ENCODE peak calls at places on chromosome 10, in eight cellular contexts. One of them, this sample, is unnamed.

GRCh38 chr10:132632851-132633684 is 95.5 kb downstream of the INPP5A start:
- DNase-seq in NCI-H1092: no peak
- DNase-seq in HT1080: no peak
- DNase-seq in ecto neural progenitor cell: no peak
- DNase-seq in activated CD8-positive, alpha-beta memory T cell treated with anti-CD3 and anti-CD28 coated beads, Interleukin-2, amount 50 U/mL, for 48 hours: no peak
- DNase-seq in stimulated activated CD8-positive, alpha-beta memory T cell treated with anti-CD3 and anti-CD28 coated beads, Interleukin-4, amount 100 ng/mL, for 24 hours: no peak
- DNase-seq in B cell: no peak
- DNase-seq in Calu3: no peak
- DNase-seq in this sample: no peak

GRCh38 chr10:24526085-24526649 is 197.5 kb downstream of the ARHGAP21 start:
- DNase-seq in NCI-H1092: no peak
- DNase-seq in HT1080: no peak
- DNase-seq in ecto neural progenitor cell: no peak
- DNase-seq in activated CD8-positive, alpha-beta memory T cell treated with anti-CD3 and anti-CD28 coated beads, Interleukin-2, amount 50 U/mL, for 48 hours: no peak
- DNase-seq in stimulated activated CD8-positive, alpha-beta memory T cell treated with anti-CD3 and anti-CD28 coated beads, Interleukin-4, amount 100 ng/mL, for 24 hours: no peak
- DNase-seq in B cell: no peak
- DNase-seq in Calu3: no peak
- DNase-seq in this sample: no peak

GRCh38 chr10:73591935-73592699 is 975 bp upstream of the USP54 start:
- DNase-seq in NCI-H1092: no peak
- DNase-seq in HT1080: peak; percentile 65
- DNase-seq in ecto neural progenitor cell: peak; percentile 58
- DNase-seq in activated CD8-positive, alpha-beta memory T cell treated with anti-CD3 and anti-CD28 coated beads, Interleukin-2, amount 50 U/mL, for 48 hours: no peak
- DNase-seq in stimulated activated CD8-positive, alpha-beta memory T cell treated with anti-CD3 and anti-CD28 coated beads, Interleukin-4, amount 100 ng/mL, for 24 hours: no peak
- DNase-seq in B cell: peak; percentile 48
- DNase-seq in Calu3: peak; percentile 80
- DNase-seq in this sample: no peak

GRCh38 chr10:67969875-67970274 is 85.4 kb downstream of the SIRT1 start:
- DNase-seq in NCI-H1092: no peak
- DNase-seq in HT1080: no peak
- DNase-seq in ecto neural progenitor cell: no peak
- DNase-seq in activated CD8-positive, alpha-beta memory T cell treated with anti-CD3 and anti-CD28 coated beads, Interleukin-2, amount 50 U/mL, for 48 hours: no peak
- DNase-seq in stimulated activated CD8-positive, alpha-beta memory T cell treated with anti-CD3 and anti-CD28 coated beads, Interleukin-4, amount 100 ng/mL, for 24 hours: no peak
- DNase-seq in B cell: no peak
- DNase-seq in Calu3: no peak
- DNase-seq in this sample: no peak

GRCh38 chr10:79050896-79051555 is 17.7 kb upstream of the ZMIZ1 start:
- DNase-seq in NCI-H1092: no peak
- DNase-seq in HT1080: no peak
- DNase-seq in ecto neural progenitor cell: no peak
- DNase-seq in activated CD8-positive, alpha-beta memory T cell treated with anti-CD3 and anti-CD28 coated beads, Interleukin-2, amount 50 U/mL, for 48 hours: no peak
- DNase-seq in stimulated activated CD8-positive, alpha-beta memory T cell treated with anti-CD3 and anti-CD28 coated beads, Interleukin-4, amount 100 ng/mL, for 24 hours: no peak
- DNase-seq in B cell: peak; percentile 12
- DNase-seq in Calu3: no peak
- DNase-seq in this sample: no peak

GRCh38 chr10:119348516-119349240 is 141.3 kb downstream of the GRK5 start:
- DNase-seq in NCI-H1092: no peak
- DNase-seq in HT1080: no peak
- DNase-seq in ecto neural progenitor cell: no peak
- DNase-seq in activated CD8-positive, alpha-beta memory T cell treated with anti-CD3 and anti-CD28 coated beads, Interleukin-2, amount 50 U/mL, for 48 hours: no peak
- DNase-seq in stimulated activated CD8-positive, alpha-beta memory T cell treated with anti-CD3 and anti-CD28 coated beads, Interleukin-4, amount 100 ng/mL, for 24 hours: no peak
- DNase-seq in B cell: no peak
- DNase-seq in Calu3: no peak
- DNase-seq in this sample: no peak

GRCh38 chr10:121138112-121138860 is 287.1 kb downstream of the WDR11 start:
- DNase-seq in NCI-H1092: no peak
- DNase-seq in HT1080: no peak
- DNase-seq in ecto neural progenitor cell: no peak
- DNase-seq in activated CD8-positive, alpha-beta memory T cell treated with anti-CD3 and anti-CD28 coated beads, Interleukin-2, amount 50 U/mL, for 48 hours: no peak
- DNase-seq in stimulated activated CD8-positive, alpha-beta memory T cell treated with anti-CD3 and anti-CD28 coated beads, Interleukin-4, amount 100 ng/mL, for 24 hours: no peak
- DNase-seq in B cell: no peak
- DNase-seq in Calu3: no peak
- DNase-seq in this sample: no peak

GRCh38 chr10:98170249-98171117 is 36.0 kb downstream of the R3HCC1L start:
- DNase-seq in NCI-H1092: no peak
- DNase-seq in HT1080: peak; percentile 55
- DNase-seq in ecto neural progenitor cell: peak; percentile 57
- DNase-seq in activated CD8-positive, alpha-beta memory T cell treated with anti-CD3 and anti-CD28 coated beads, Interleukin-2, amount 50 U/mL, for 48 hours: no peak
- DNase-seq in stimulated activated CD8-positive, alpha-beta memory T cell treated with anti-CD3 and anti-CD28 coated beads, Interleukin-4, amount 100 ng/mL, for 24 hours: no peak
- DNase-seq in B cell: no peak
- DNase-seq in Calu3: peak; percentile 40
- DNase-seq in this sample: peak; percentile 56

GRCh38 chr10:12194752-12195271 is 879 bp downstream of the NUDT5 start:
- DNase-seq in NCI-H1092: no peak
- DNase-seq in HT1080: peak; percentile 26
- DNase-seq in ecto neural progenitor cell: peak; percentile 52
- DNase-seq in activated CD8-positive, alpha-beta memory T cell treated with anti-CD3 and anti-CD28 coated beads, Interleukin-2, amount 50 U/mL, for 48 hours: peak; percentile 69
- DNase-seq in stimulated activated CD8-positive, alpha-beta memory T cell treated with anti-CD3 and anti-CD28 coated beads, Interleukin-4, amount 100 ng/mL, for 24 hours: no peak
- DNase-seq in B cell: no peak
- DNase-seq in Calu3: peak; percentile 17
- DNase-seq in this sample: peak; percentile 14

GRCh38 chr10:127576751-127577161 is 27.6 kb downstream of the NPS start:
- DNase-seq in NCI-H1092: no peak
- DNase-seq in HT1080: no peak
- DNase-seq in ecto neural progenitor cell: no peak
- DNase-seq in activated CD8-positive, alpha-beta memory T cell treated with anti-CD3 and anti-CD28 coated beads, Interleukin-2, amount 50 U/mL, for 48 hours: no peak
- DNase-seq in stimulated activated CD8-positive, alpha-beta memory T cell treated with anti-CD3 and anti-CD28 coated beads, Interleukin-4, amount 100 ng/mL, for 24 hours: no peak
- DNase-seq in B cell: no peak
- DNase-seq in Calu3: no peak
- DNase-seq in this sample: no peak

GRCh38 chr10:6269953-6270867 is 67.5 kb downstream of the PFKFB3 start:
- DNase-seq in NCI-H1092: no peak
- DNase-seq in HT1080: peak; percentile 84
- DNase-seq in ecto neural progenitor cell: no peak
- DNase-seq in activated CD8-positive, alpha-beta memory T cell treated with anti-CD3 and anti-CD28 coated beads, Interleukin-2, amount 50 U/mL, for 48 hours: peak; percentile 81
- DNase-seq in stimulated activated CD8-positive, alpha-beta memory T cell treated with anti-CD3 and anti-CD28 coated beads, Interleukin-4, amount 100 ng/mL, for 24 hours: peak; percentile 61
- DNase-seq in B cell: no peak
- DNase-seq in Calu3: no peak
- DNase-seq in this sample: peak; percentile 90

GRCh38 chr10:76403876-76404275 is 972.5 kb downstream of the LRMDA start:
- DNase-seq in NCI-H1092: no peak
- DNase-seq in HT1080: no peak
- DNase-seq in ecto neural progenitor cell: no peak
- DNase-seq in activated CD8-positive, alpha-beta memory T cell treated with anti-CD3 and anti-CD28 coated beads, Interleukin-2, amount 50 U/mL, for 48 hours: no peak
- DNase-seq in stimulated activated CD8-positive, alpha-beta memory T cell treated with anti-CD3 and anti-CD28 coated beads, Interleukin-4, amount 100 ng/mL, for 24 hours: no peak
- DNase-seq in B cell: no peak
- DNase-seq in Calu3: no peak
- DNase-seq in this sample: no peak

GRCh38 chr10:68367121-68367520 is 34.4 kb upstream of the PBLD start:
- DNase-seq in NCI-H1092: no peak
- DNase-seq in HT1080: no peak
- DNase-seq in ecto neural progenitor cell: no peak
- DNase-seq in activated CD8-positive, alpha-beta memory T cell treated with anti-CD3 and anti-CD28 coated beads, Interleukin-2, amount 50 U/mL, for 48 hours: no peak
- DNase-seq in stimulated activated CD8-positive, alpha-beta memory T cell treated with anti-CD3 and anti-CD28 coated beads, Interleukin-4, amount 100 ng/mL, for 24 hours: no peak
- DNase-seq in B cell: no peak
- DNase-seq in Calu3: no peak
- DNase-seq in this sample: no peak

GRCh38 chr10:33252324-33252723 is 82.1 kb downstream of the NRP1 start:
- DNase-seq in NCI-H1092: no peak
- DNase-seq in HT1080: no peak
- DNase-seq in ecto neural progenitor cell: no peak
- DNase-seq in activated CD8-positive, alpha-beta memory T cell treated with anti-CD3 and anti-CD28 coated beads, Interleukin-2, amount 50 U/mL, for 48 hours: peak; percentile 61
- DNase-seq in stimulated activated CD8-positive, alpha-beta memory T cell treated with anti-CD3 and anti-CD28 coated beads, Interleukin-4, amount 100 ng/mL, for 24 hours: no peak
- DNase-seq in B cell: no peak
- DNase-seq in Calu3: no peak
- DNase-seq in this sample: peak; percentile 49

GRCh38 chr10:71214641-71215160 is 2.3 kb downstream of the UNC5B start:
- DNase-seq in NCI-H1092: no peak
- DNase-seq in HT1080: no peak
- DNase-seq in ecto neural progenitor cell: peak; percentile 23
- DNase-seq in activated CD8-positive, alpha-beta memory T cell treated with anti-CD3 and anti-CD28 coated beads, Interleukin-2, amount 50 U/mL, for 48 hours: peak; percentile 29
- DNase-seq in stimulated activated CD8-positive, alpha-beta memory T cell treated with anti-CD3 and anti-CD28 coated beads, Interleukin-4, amount 100 ng/mL, for 24 hours: no peak
- DNase-seq in B cell: no peak
- DNase-seq in Calu3: no peak
- DNase-seq in this sample: no peak

GRCh38 chr10:43355749-43356371 is 15.6 kb upstream of the FXYD4 start:
- DNase-seq in NCI-H1092: no peak
- DNase-seq in HT1080: peak; percentile 33
- DNase-seq in ecto neural progenitor cell: no peak
- DNase-seq in activated CD8-positive, alpha-beta memory T cell treated with anti-CD3 and anti-CD28 coated beads, Interleukin-2, amount 50 U/mL, for 48 hours: no peak
- DNase-seq in stimulated activated CD8-positive, alpha-beta memory T cell treated with anti-CD3 and anti-CD28 coated beads, Interleukin-4, amount 100 ng/mL, for 24 hours: no peak
- DNase-seq in B cell: no peak
- DNase-seq in Calu3: peak; percentile 86
- DNase-seq in this sample: no peak

GRCh38 chr10:50497758-50498157 is 126.0 kb downstream of the SGMS1 start:
- DNase-seq in NCI-H1092: no peak
- DNase-seq in HT1080: peak; percentile 63
- DNase-seq in ecto neural progenitor cell: no peak
- DNase-seq in activated CD8-positive, alpha-beta memory T cell treated with anti-CD3 and anti-CD28 coated beads, Interleukin-2, amount 50 U/mL, for 48 hours: no peak
- DNase-seq in stimulated activated CD8-positive, alpha-beta memory T cell treated with anti-CD3 and anti-CD28 coated beads, Interleukin-4, amount 100 ng/mL, for 24 hours: no peak
- DNase-seq in B cell: no peak
- DNase-seq in Calu3: no peak
- DNase-seq in this sample: no peak

GRCh38 chr10:71085689-71086438 is 126.5 kb upstream of the UNC5B start:
- DNase-seq in NCI-H1092: no peak
- DNase-seq in HT1080: no peak
- DNase-seq in ecto neural progenitor cell: peak; percentile 90
- DNase-seq in activated CD8-positive, alpha-beta memory T cell treated with anti-CD3 and anti-CD28 coated beads, Interleukin-2, amount 50 U/mL, for 48 hours: peak; percentile 36
- DNase-seq in stimulated activated CD8-positive, alpha-beta memory T cell treated with anti-CD3 and anti-CD28 coated beads, Interleukin-4, amount 100 ng/mL, for 24 hours: no peak
- DNase-seq in B cell: peak; percentile 15
- DNase-seq in Calu3: no peak
- DNase-seq in this sample: peak; percentile 26

GRCh38 chr10:69403519-69403918 is 13.2 kb downstream of the TACR2 start:
- DNase-seq in NCI-H1092: no peak
- DNase-seq in HT1080: no peak
- DNase-seq in ecto neural progenitor cell: no peak
- DNase-seq in activated CD8-positive, alpha-beta memory T cell treated with anti-CD3 and anti-CD28 coated beads, Interleukin-2, amount 50 U/mL, for 48 hours: no peak
- DNase-seq in stimulated activated CD8-positive, alpha-beta memory T cell treated with anti-CD3 and anti-CD28 coated beads, Interleukin-4, amount 100 ng/mL, for 24 hours: no peak
- DNase-seq in B cell: no peak
- DNase-seq in Calu3: no peak
- DNase-seq in this sample: no peak

GRCh38 chr10:33132626-33133025 is 174.6 kb upstream of the ITGB1 start:
- DNase-seq in NCI-H1092: no peak
- DNase-seq in HT1080: peak; percentile 16
- DNase-seq in ecto neural progenitor cell: no peak
- DNase-seq in activated CD8-positive, alpha-beta memory T cell treated with anti-CD3 and anti-CD28 coated beads, Interleukin-2, amount 50 U/mL, for 48 hours: peak; percentile 59
- DNase-seq in stimulated activated CD8-positive, alpha-beta memory T cell treated with anti-CD3 and anti-CD28 coated beads, Interleukin-4, amount 100 ng/mL, for 24 hours: no peak
- DNase-seq in B cell: no peak
- DNase-seq in Calu3: peak; percentile 62
- DNase-seq in this sample: no peak

GRCh38 chr10:48251525-48252353 is 22.8 kb downstream of the FRMPD2 start:
- DNase-seq in NCI-H1092: peak; percentile 28
- DNase-seq in HT1080: no peak
- DNase-seq in ecto neural progenitor cell: peak; percentile 60
- DNase-seq in activated CD8-positive, alpha-beta memory T cell treated with anti-CD3 and anti-CD28 coated beads, Interleukin-2, amount 50 U/mL, for 48 hours: no peak
- DNase-seq in stimulated activated CD8-positive, alpha-beta memory T cell treated with anti-CD3 and anti-CD28 coated beads, Interleukin-4, amount 100 ng/mL, for 24 hours: no peak
- DNase-seq in B cell: no peak
- DNase-seq in Calu3: peak; percentile 17
- DNase-seq in this sample: no peak

GRCh38 chr10:77290528-77291155 is 347.0 kb downstream of the KCNMA1 start:
- DNase-seq in NCI-H1092: no peak
- DNase-seq in HT1080: peak; percentile 99
- DNase-seq in ecto neural progenitor cell: no peak
- DNase-seq in activated CD8-positive, alpha-beta memory T cell treated with anti-CD3 and anti-CD28 coated beads, Interleukin-2, amount 50 U/mL, for 48 hours: no peak
- DNase-seq in stimulated activated CD8-positive, alpha-beta memory T cell treated with anti-CD3 and anti-CD28 coated beads, Interleukin-4, amount 100 ng/mL, for 24 hours: no peak
- DNase-seq in B cell: no peak
- DNase-seq in Calu3: peak; percentile 29
- DNase-seq in this sample: no peak

GRCh38 chr10:52318136-52318810 is 4.2 kb downstream of the DKK1 start:
- DNase-seq in NCI-H1092: no peak
- DNase-seq in HT1080: peak; percentile 55
- DNase-seq in ecto neural progenitor cell: no peak
- DNase-seq in activated CD8-positive, alpha-beta memory T cell treated with anti-CD3 and anti-CD28 coated beads, Interleukin-2, amount 50 U/mL, for 48 hours: no peak
- DNase-seq in stimulated activated CD8-positive, alpha-beta memory T cell treated with anti-CD3 and anti-CD28 coated beads, Interleukin-4, amount 100 ng/mL, for 24 hours: no peak
- DNase-seq in B cell: no peak
- DNase-seq in Calu3: no peak
- DNase-seq in this sample: no peak

GRCh38 chr10:129949411-129950335 is 14.4 kb downstream of the EBF3 start:
- DNase-seq in NCI-H1092: no peak
- DNase-seq in HT1080: no peak
- DNase-seq in ecto neural progenitor cell: peak; percentile 76
- DNase-seq in activated CD8-positive, alpha-beta memory T cell treated with anti-CD3 and anti-CD28 coated beads, Interleukin-2, amount 50 U/mL, for 48 hours: no peak
- DNase-seq in stimulated activated CD8-positive, alpha-beta memory T cell treated with anti-CD3 and anti-CD28 coated beads, Interleukin-4, amount 100 ng/mL, for 24 hours: no peak
- DNase-seq in B cell: no peak
- DNase-seq in Calu3: no peak
- DNase-seq in this sample: no peak

GRCh38 chr10:88069338-88069737 is 205.9 kb downstream of the PTEN start:
- DNase-seq in NCI-H1092: no peak
- DNase-seq in HT1080: no peak
- DNase-seq in ecto neural progenitor cell: no peak
- DNase-seq in activated CD8-positive, alpha-beta memory T cell treated with anti-CD3 and anti-CD28 coated beads, Interleukin-2, amount 50 U/mL, for 48 hours: no peak
- DNase-seq in stimulated activated CD8-positive, alpha-beta memory T cell treated with anti-CD3 and anti-CD28 coated beads, Interleukin-4, amount 100 ng/mL, for 24 hours: no peak
- DNase-seq in B cell: no peak
- DNase-seq in Calu3: no peak
- DNase-seq in this sample: no peak

GRCh38 chr10:84076540-84077195 is 62.6 kb upstream of the GHITM start:
- DNase-seq in NCI-H1092: no peak
- DNase-seq in HT1080: peak; percentile 56
- DNase-seq in ecto neural progenitor cell: peak; percentile 51
- DNase-seq in activated CD8-positive, alpha-beta memory T cell treated with anti-CD3 and anti-CD28 coated beads, Interleukin-2, amount 50 U/mL, for 48 hours: no peak
- DNase-seq in stimulated activated CD8-positive, alpha-beta memory T cell treated with anti-CD3 and anti-CD28 coated beads, Interleukin-4, amount 100 ng/mL, for 24 hours: no peak
- DNase-seq in B cell: no peak
- DNase-seq in Calu3: no peak
- DNase-seq in this sample: no peak

GRCh38 chr10:18217577-18217976 is 77.4 kb downstream of the CACNB2 start:
- DNase-seq in NCI-H1092: no peak
- DNase-seq in HT1080: no peak
- DNase-seq in ecto neural progenitor cell: no peak
- DNase-seq in activated CD8-positive, alpha-beta memory T cell treated with anti-CD3 and anti-CD28 coated beads, Interleukin-2, amount 50 U/mL, for 48 hours: no peak
- DNase-seq in stimulated activated CD8-positive, alpha-beta memory T cell treated with anti-CD3 and anti-CD28 coated beads, Interleukin-4, amount 100 ng/mL, for 24 hours: no peak
- DNase-seq in B cell: no peak
- DNase-seq in Calu3: no peak
- DNase-seq in this sample: no peak

GRCh38 chr10:91901784-91902677 is 7.3 kb downstream of the FGFBP3 start:
- DNase-seq in NCI-H1092: no peak
- DNase-seq in HT1080: peak; percentile 92
- DNase-seq in ecto neural progenitor cell: no peak
- DNase-seq in activated CD8-positive, alpha-beta memory T cell treated with anti-CD3 and anti-CD28 coated beads, Interleukin-2, amount 50 U/mL, for 48 hours: no peak
- DNase-seq in stimulated activated CD8-positive, alpha-beta memory T cell treated with anti-CD3 and anti-CD28 coated beads, Interleukin-4, amount 100 ng/mL, for 24 hours: peak; percentile 28
- DNase-seq in B cell: no peak
- DNase-seq in Calu3: peak; percentile 38
- DNase-seq in this sample: peak; percentile 17

GRCh38 chr10:31262672-31263071 is 56.3 kb upstream of the ZEB1 start:
- DNase-seq in NCI-H1092: no peak
- DNase-seq in HT1080: no peak
- DNase-seq in ecto neural progenitor cell: no peak
- DNase-seq in activated CD8-positive, alpha-beta memory T cell treated with anti-CD3 and anti-CD28 coated beads, Interleukin-2, amount 50 U/mL, for 48 hours: no peak
- DNase-seq in stimulated activated CD8-positive, alpha-beta memory T cell treated with anti-CD3 and anti-CD28 coated beads, Interleukin-4, amount 100 ng/mL, for 24 hours: no peak
- DNase-seq in B cell: no peak
- DNase-seq in Calu3: no peak
- DNase-seq in this sample: no peak

GRCh38 chr10:59362184-59362966 is at the start of gene FAM13C:
- DNase-seq in NCI-H1092: peak; percentile 30
- DNase-seq in HT1080: peak; percentile 69
- DNase-seq in ecto neural progenitor cell: peak; percentile 78
- DNase-seq in activated CD8-positive, alpha-beta memory T cell treated with anti-CD3 and anti-CD28 coated beads, Interleukin-2, amount 50 U/mL, for 48 hours: peak; percentile 53
- DNase-seq in stimulated activated CD8-positive, alpha-beta memory T cell treated with anti-CD3 and anti-CD28 coated beads, Interleukin-4, amount 100 ng/mL, for 24 hours: no peak
- DNase-seq in B cell: no peak
- DNase-seq in Calu3: peak; percentile 73
- DNase-seq in this sample: no peak

GRCh38 chr10:87976101-87976743 is 112.8 kb downstream of the PTEN start:
- DNase-seq in NCI-H1092: no peak
- DNase-seq in HT1080: no peak
- DNase-seq in ecto neural progenitor cell: no peak
- DNase-seq in activated CD8-positive, alpha-beta memory T cell treated with anti-CD3 and anti-CD28 coated beads, Interleukin-2, amount 50 U/mL, for 48 hours: no peak
- DNase-seq in stimulated activated CD8-positive, alpha-beta memory T cell treated with anti-CD3 and anti-CD28 coated beads, Interleukin-4, amount 100 ng/mL, for 24 hours: no peak
- DNase-seq in B cell: no peak
- DNase-seq in Calu3: no peak
- DNase-seq in this sample: no peak

GRCh38 chr10:105681051-105681450 is 1040.0 kb downstream of the SORCS3 start:
- DNase-seq in NCI-H1092: no peak
- DNase-seq in HT1080: peak; percentile 20
- DNase-seq in ecto neural progenitor cell: no peak
- DNase-seq in activated CD8-positive, alpha-beta memory T cell treated with anti-CD3 and anti-CD28 coated beads, Interleukin-2, amount 50 U/mL, for 48 hours: no peak
- DNase-seq in stimulated activated CD8-positive, alpha-beta memory T cell treated with anti-CD3 and anti-CD28 coated beads, Interleukin-4, amount 100 ng/mL, for 24 hours: no peak
- DNase-seq in B cell: no peak
- DNase-seq in Calu3: no peak
- DNase-seq in this sample: no peak